ENCODE peak calls at places on chromosomes 2 and 18, in six cellular contexts. One of them, this sample, is unnamed.

GRCh38 chr2:8661736-8662135 is 20.1 kb upstream of the ID2 start:
- DNase-seq in T-helper 2 cell: no peak
- DNase-seq in EL: peak
- DNase-seq in NCI-H2029: no peak
- DNase-seq in NCI-H1436: no peak
- DNase-seq in GM04504: no peak
- DNase-seq in this sample: no peak

GRCh38 chr2:167293172-167293781 is 405.0 kb downstream of the XIRP2 start:
- DNase-seq in T-helper 2 cell: peak
- DNase-seq in EL: peak
- DNase-seq in NCI-H2029: no peak
- DNase-seq in NCI-H1436: peak
- DNase-seq in GM04504: no peak
- DNase-seq in this sample: no peak

GRCh38 chr2:28433215-28433614 is 40.6 kb downstream of the FOSL2 start:
- DNase-seq in T-helper 2 cell: no peak
- DNase-seq in EL: no peak
- DNase-seq in NCI-H2029: no peak
- DNase-seq in NCI-H1436: no peak
- DNase-seq in GM04504: no peak
- DNase-seq in this sample: no peak

GRCh38 chr2:179695486-179695885 is 165.9 kb downstream of the ZNF385B start:
- DNase-seq in T-helper 2 cell: no peak
- DNase-seq in EL: no peak
- DNase-seq in NCI-H2029: no peak
- DNase-seq in NCI-H1436: no peak
- DNase-seq in GM04504: no peak
- DNase-seq in this sample: no peak

GRCh38 chr2:54997826-54998225 is 52.4 kb downstream of the RTN4 start:
- DNase-seq in T-helper 2 cell: no peak
- DNase-seq in EL: no peak
- DNase-seq in NCI-H2029: no peak
- DNase-seq in NCI-H1436: no peak
- DNase-seq in GM04504: no peak
- DNase-seq in this sample: no peak

GRCh38 chr18:50159654-50160046 is 35.3 kb downstream of the MYO5B start:
- DNase-seq in T-helper 2 cell: no peak
- DNase-seq in EL: no peak
- DNase-seq in NCI-H2029: no peak
- DNase-seq in NCI-H1436: no peak
- DNase-seq in GM04504: no peak
- DNase-seq in this sample: no peak

GRCh38 chr2:166365803-166366420 is 9.8 kb downstream of the SCN9A start:
- DNase-seq in T-helper 2 cell: no peak
- DNase-seq in EL: peak
- DNase-seq in NCI-H2029: no peak
- DNase-seq in NCI-H1436: no peak
- DNase-seq in GM04504: no peak
- DNase-seq in this sample: no peak

GRCh38 chr2:196801578-196801977 is 2.1 kb upstream of the GTF3C3 start:
- DNase-seq in T-helper 2 cell: no peak
- DNase-seq in EL: peak
- DNase-seq in NCI-H2029: no peak
- DNase-seq in NCI-H1436: no peak
- DNase-seq in GM04504: no peak
- DNase-seq in this sample: no peak

GRCh38 chr2:83370419-83370762 is 1088.7 kb downstream of the SUCLG1 start:
- DNase-seq in T-helper 2 cell: no peak
- DNase-seq in EL: no peak
- DNase-seq in NCI-H2029: no peak
- DNase-seq in NCI-H1436: no peak
- DNase-seq in GM04504: no peak
- DNase-seq in this sample: no peak

GRCh38 chr2:47890711-47891368 is 15.5 kb downstream of the FBXO11 start:
- DNase-seq in T-helper 2 cell: no peak
- DNase-seq in EL: peak
- DNase-seq in NCI-H2029: no peak
- DNase-seq in NCI-H1436: no peak
- DNase-seq in GM04504: no peak
- DNase-seq in this sample: no peak

GRCh38 chr2:237732070-237732469 is 66.5 kb upstream of the RBM44 start:
- DNase-seq in T-helper 2 cell: no peak
- DNase-seq in EL: no peak
- DNase-seq in NCI-H2029: no peak
- DNase-seq in NCI-H1436: no peak
- DNase-seq in GM04504: no peak
- DNase-seq in this sample: no peak

GRCh38 chr2:130873700-130874346 is 37.1 kb downstream of the ARHGEF4 start:
- DNase-seq in T-helper 2 cell: peak
- DNase-seq in EL: peak
- DNase-seq in NCI-H2029: peak
- DNase-seq in NCI-H1436: peak
- DNase-seq in GM04504: peak
- DNase-seq in this sample: peak

GRCh38 chr2:176421291-176422050 is 152.2 kb downstream of the MTX2 start:
- DNase-seq in T-helper 2 cell: no peak
- DNase-seq in EL: no peak
- DNase-seq in NCI-H2029: no peak
- DNase-seq in NCI-H1436: no peak
- DNase-seq in GM04504: no peak
- DNase-seq in this sample: no peak

GRCh38 chr18:65322895-65323294 is 427.9 kb upstream of the CDH7 start:
- DNase-seq in T-helper 2 cell: no peak
- DNase-seq in EL: no peak
- DNase-seq in NCI-H2029: no peak
- DNase-seq in NCI-H1436: no peak
- DNase-seq in GM04504: no peak
- DNase-seq in this sample: no peak

GRCh38 chr2:85564144-85564563 is 2.9 kb upstream of the GGCX start:
- DNase-seq in T-helper 2 cell: no peak
- DNase-seq in EL: no peak
- DNase-seq in NCI-H2029: no peak
- DNase-seq in NCI-H1436: no peak
- DNase-seq in GM04504: no peak
- DNase-seq in this sample: no peak

GRCh38 chr2:119184512-119184911 is 26.0 kb upstream of the C1QL2 start:
- DNase-seq in T-helper 2 cell: no peak
- DNase-seq in EL: peak
- DNase-seq in NCI-H2029: no peak
- DNase-seq in NCI-H1436: no peak
- DNase-seq in GM04504: no peak
- DNase-seq in this sample: no peak

GRCh38 chr18:52451252-52451651 is 111.3 kb downstream of the DCC start:
- DNase-seq in T-helper 2 cell: no peak
- DNase-seq in EL: no peak
- DNase-seq in NCI-H2029: no peak
- DNase-seq in NCI-H1436: peak
- DNase-seq in GM04504: no peak
- DNase-seq in this sample: no peak

GRCh38 chr2:54456526-54457325 is 599 bp downstream of the SPTBN1 start:
- DNase-seq in T-helper 2 cell: peak
- DNase-seq in EL: peak
- DNase-seq in NCI-H2029: no peak
- DNase-seq in NCI-H1436: peak
- DNase-seq in GM04504: no peak
- DNase-seq in this sample: no peak

GRCh38 chr2:237564526-237565131 is 1.7 kb upstream of the PRLH start:
- DNase-seq in T-helper 2 cell: no peak
- DNase-seq in EL: no peak
- DNase-seq in NCI-H2029: no peak
- DNase-seq in NCI-H1436: no peak
- DNase-seq in GM04504: no peak
- DNase-seq in this sample: no peak

GRCh38 chr2:120887844-120888243 is 152.2 kb downstream of the GLI2 start:
- DNase-seq in T-helper 2 cell: no peak
- DNase-seq in EL: no peak
- DNase-seq in NCI-H2029: peak
- DNase-seq in NCI-H1436: no peak
- DNase-seq in GM04504: no peak
- DNase-seq in this sample: no peak

GRCh38 chr18:62329676-62330454 is 4.8 kb downstream of the TNFRSF11A start:
- DNase-seq in T-helper 2 cell: peak
- DNase-seq in EL: peak
- DNase-seq in NCI-H2029: peak
- DNase-seq in NCI-H1436: no peak
- DNase-seq in GM04504: no peak
- DNase-seq in this sample: no peak

GRCh38 chr2:150485114-150485870 is 2.2 kb downstream of the RND3 start:
- DNase-seq in T-helper 2 cell: no peak
- DNase-seq in EL: peak
- DNase-seq in NCI-H2029: peak
- DNase-seq in NCI-H1436: peak
- DNase-seq in GM04504: peak
- DNase-seq in this sample: no peak

GRCh38 chr2:64260817-64261216 is 116.6 kb upstream of the PELI1 start:
- DNase-seq in T-helper 2 cell: peak
- DNase-seq in EL: no peak
- DNase-seq in NCI-H2029: no peak
- DNase-seq in NCI-H1436: no peak
- DNase-seq in GM04504: no peak
- DNase-seq in this sample: peak

GRCh38 chr2:18425186-18425585 is 135.3 kb downstream of the RDH14 start:
- DNase-seq in T-helper 2 cell: no peak
- DNase-seq in EL: no peak
- DNase-seq in NCI-H2029: no peak
- DNase-seq in NCI-H1436: no peak
- DNase-seq in GM04504: no peak
- DNase-seq in this sample: no peak

GRCh38 chr2:231059756-231060155 is 3.1 kb downstream of the PSMD1 start:
- DNase-seq in T-helper 2 cell: no peak
- DNase-seq in EL: no peak
- DNase-seq in NCI-H2029: no peak
- DNase-seq in NCI-H1436: no peak
- DNase-seq in GM04504: no peak
- DNase-seq in this sample: no peak

GRCh38 chr2:149037851-149038250 is 648 bp upstream of the LYPD6B start:
- DNase-seq in T-helper 2 cell: no peak
- DNase-seq in EL: no peak
- DNase-seq in NCI-H2029: no peak
- DNase-seq in NCI-H1436: no peak
- DNase-seq in GM04504: no peak
- DNase-seq in this sample: no peak

GRCh38 chr18:79845164-79845563 is 47.4 kb downstream of the KCNG2 start:
- DNase-seq in T-helper 2 cell: no peak
- DNase-seq in EL: peak
- DNase-seq in NCI-H2029: no peak
- DNase-seq in NCI-H1436: no peak
- DNase-seq in GM04504: no peak
- DNase-seq in this sample: no peak

GRCh38 chr2:62824378-62824777 is 118.9 kb downstream of the EHBP1 start:
- DNase-seq in T-helper 2 cell: no peak
- DNase-seq in EL: no peak
- DNase-seq in NCI-H2029: no peak
- DNase-seq in NCI-H1436: no peak
- DNase-seq in GM04504: no peak
- DNase-seq in this sample: no peak

GRCh38 chr2:118177932-118178331 is 89.7 kb downstream of the INSIG2 start:
- DNase-seq in T-helper 2 cell: no peak
- DNase-seq in EL: no peak
- DNase-seq in NCI-H2029: no peak
- DNase-seq in NCI-H1436: no peak
- DNase-seq in GM04504: no peak
- DNase-seq in this sample: no peak

GRCh38 chr2:240137596-240138274 is 1.6 kb upstream of the COPS9 start:
- DNase-seq in T-helper 2 cell: no peak
- DNase-seq in EL: no peak
- DNase-seq in NCI-H2029: no peak
- DNase-seq in NCI-H1436: no peak
- DNase-seq in GM04504: no peak
- DNase-seq in this sample: no peak

GRCh38 chr2:169732583-169733358 is 861 bp upstream of the KLHL23 start:
- DNase-seq in T-helper 2 cell: peak
- DNase-seq in EL: no peak
- DNase-seq in NCI-H2029: no peak
- DNase-seq in NCI-H1436: no peak
- DNase-seq in GM04504: no peak
- DNase-seq in this sample: no peak

GRCh38 chr2:239208470-239209180 is 192.2 kb downstream of the HDAC4 start:
- DNase-seq in T-helper 2 cell: no peak
- DNase-seq in EL: no peak
- DNase-seq in NCI-H2029: peak
- DNase-seq in NCI-H1436: peak
- DNase-seq in GM04504: no peak
- DNase-seq in this sample: no peak

GRCh38 chr2:120759543-120760331 is 24.1 kb downstream of the GLI2 start:
- DNase-seq in T-helper 2 cell: no peak
- DNase-seq in EL: no peak
- DNase-seq in NCI-H2029: no peak
- DNase-seq in NCI-H1436: no peak
- DNase-seq in GM04504: no peak
- DNase-seq in this sample: no peak

This sample was measured in GM18507.